ENCODE peak calls at places on chromosomes 13 and 19, in seven cellular contexts. One of them, this sample, is unnamed.

GRCh38 chr13:41059466-41059865 is 1.8 kb upstream of the WBP4 start:
- DNase-seq in astrocyte of the spinal cord: peak
- DNase-seq in stimulated activated CD8-positive, alpha-beta memory T cell treated with anti-CD3 and anti-CD28 coated beads, Interleukin-7, amount 100 ng/mL, for 4 hours: no peak
- DNase-seq in progenitor cell of endocrine pancreas: no peak
- DNase-seq in neural crest cell: no peak
- DNase-seq in C1 segment of cervical spinal cord: no peak
- DNase-seq in T-helper 9 cell: no peak
- DNase-seq in this sample: peak

GRCh38 chr13:74246398-74246975 is 112.3 kb upstream of the KLF12 start:
- DNase-seq in stimulated activated CD8-positive, alpha-beta memory T cell treated with anti-CD3 and anti-CD28 coated beads, Interleukin-7, amount 100 ng/mL, for 4 hours: peak
- DNase-seq in C1 segment of cervical spinal cord: no peak
- DNase-seq in T-helper 9 cell: no peak
- DNase-seq in astrocyte of the spinal cord: peak
- DNase-seq in progenitor cell of endocrine pancreas: no peak
- DNase-seq in neural crest cell: no peak
- DNase-seq in this sample: peak

GRCh38 chr19:27775395-27775794 is 1437.6 kb downstream of the UQCRFS1 start:
- DNase-seq in progenitor cell of endocrine pancreas: no peak
- DNase-seq in C1 segment of cervical spinal cord: no peak
- DNase-seq in T-helper 9 cell: no peak
- DNase-seq in astrocyte of the spinal cord: no peak
- DNase-seq in stimulated activated CD8-positive, alpha-beta memory T cell treated with anti-CD3 and anti-CD28 coated beads, Interleukin-7, amount 100 ng/mL, for 4 hours: no peak
- DNase-seq in neural crest cell: no peak
- DNase-seq in this sample: no peak

GRCh38 chr19:38557205-38557799 is 60.5 kb downstream of the MAP4K1 start:
- DNase-seq in C1 segment of cervical spinal cord: no peak
- DNase-seq in stimulated activated CD8-positive, alpha-beta memory T cell treated with anti-CD3 and anti-CD28 coated beads, Interleukin-7, amount 100 ng/mL, for 4 hours: peak
- DNase-seq in astrocyte of the spinal cord: no peak
- DNase-seq in T-helper 9 cell: peak
- DNase-seq in progenitor cell of endocrine pancreas: no peak
- DNase-seq in neural crest cell: no peak
- DNase-seq in this sample: no peak

GRCh38 chr19:4531562-4532165 is 3.4 kb downstream of the PLIN5 start:
- DNase-seq in C1 segment of cervical spinal cord: no peak
- DNase-seq in T-helper 9 cell: no peak
- DNase-seq in astrocyte of the spinal cord: no peak
- DNase-seq in neural crest cell: no peak
- DNase-seq in stimulated activated CD8-positive, alpha-beta memory T cell treated with anti-CD3 and anti-CD28 coated beads, Interleukin-7, amount 100 ng/mL, for 4 hours: no peak
- DNase-seq in progenitor cell of endocrine pancreas: no peak
- DNase-seq in this sample: no peak

GRCh38 chr13:104318121-104318520 is 1251.9 kb upstream of the SLC10A2 start:
- DNase-seq in C1 segment of cervical spinal cord: no peak
- DNase-seq in progenitor cell of endocrine pancreas: no peak
- DNase-seq in T-helper 9 cell: no peak
- DNase-seq in neural crest cell: no peak
- DNase-seq in astrocyte of the spinal cord: peak
- DNase-seq in stimulated activated CD8-positive, alpha-beta memory T cell treated with anti-CD3 and anti-CD28 coated beads, Interleukin-7, amount 100 ng/mL, for 4 hours: no peak
- DNase-seq in this sample: peak

GRCh38 chr19:42471554-42472249 is 29.0 kb upstream of the CXCL17 start:
- DNase-seq in astrocyte of the spinal cord: no peak
- DNase-seq in neural crest cell: no peak
- DNase-seq in progenitor cell of endocrine pancreas: no peak
- DNase-seq in stimulated activated CD8-positive, alpha-beta memory T cell treated with anti-CD3 and anti-CD28 coated beads, Interleukin-7, amount 100 ng/mL, for 4 hours: no peak
- DNase-seq in T-helper 9 cell: no peak
- DNase-seq in C1 segment of cervical spinal cord: no peak
- DNase-seq in this sample: no peak

GRCh38 chr13:51925865-51926527 is 64.2 kb downstream of the CCDC70 start:
- DNase-seq in astrocyte of the spinal cord: no peak
- DNase-seq in neural crest cell: no peak
- DNase-seq in progenitor cell of endocrine pancreas: no peak
- DNase-seq in T-helper 9 cell: no peak
- DNase-seq in stimulated activated CD8-positive, alpha-beta memory T cell treated with anti-CD3 and anti-CD28 coated beads, Interleukin-7, amount 100 ng/mL, for 4 hours: no peak
- DNase-seq in C1 segment of cervical spinal cord: no peak
- DNase-seq in this sample: no peak

GRCh38 chr19:19721896-19722295 is 11.0 kb downstream of the ZNF14 start:
- DNase-seq in stimulated activated CD8-positive, alpha-beta memory T cell treated with anti-CD3 and anti-CD28 coated beads, Interleukin-7, amount 100 ng/mL, for 4 hours: no peak
- DNase-seq in astrocyte of the spinal cord: no peak
- DNase-seq in progenitor cell of endocrine pancreas: no peak
- DNase-seq in neural crest cell: no peak
- DNase-seq in C1 segment of cervical spinal cord: no peak
- DNase-seq in T-helper 9 cell: no peak
- DNase-seq in this sample: no peak

GRCh38 chr19:2305424-2305823 is 2.5 kb downstream of the LINGO3 start:
- DNase-seq in T-helper 9 cell: no peak
- DNase-seq in C1 segment of cervical spinal cord: no peak
- DNase-seq in stimulated activated CD8-positive, alpha-beta memory T cell treated with anti-CD3 and anti-CD28 coated beads, Interleukin-7, amount 100 ng/mL, for 4 hours: no peak
- DNase-seq in astrocyte of the spinal cord: no peak
- DNase-seq in progenitor cell of endocrine pancreas: no peak
- DNase-seq in neural crest cell: no peak
- DNase-seq in this sample: no peak

This sample was measured in fibroblast of lung.